ENCODE peak calls at places on chromosome 19, in nine cellular contexts. Q, A, P, R, N, O, B, E and K are unnamed samples.

GRCh38 chr19:39472746-39473442 is 7.7 kb upstream of the TIMM50 start:
- DNase-seq in N (no peak), P (no peak), B (no peak), A (no peak), R (no peak), Q (no peak), E (peak; percentile 51), O (no peak), K (no peak)

GRCh38 chr19:37953576-37954303 is 46.7 kb downstream of the SIPA1L3 start:
- DNase-seq in P (no peak), E (no peak), Q (no peak), A (no peak), B (no peak), R (no peak), N (peak; percentile 36), O (no peak), K (no peak)

GRCh38 chr19:48646192-48646911 is 365 bp upstream of the CA11 start:
- DNase-seq in A (peak; percentile 79), P (peak; percentile 94), Q (peak; percentile 88), R (peak; percentile 92), O (no peak), N (peak; percentile 77), E (peak; percentile 93), B (peak; percentile 88), K (peak; percentile 90)

GRCh38 chr19:29376855-29377354 is 148.9 kb upstream of the VSTM2B start:
- DNase-seq in Q (no peak), N (no peak), A (no peak), B (no peak), P (no peak), R (no peak), E (no peak), O (no peak), K (no peak)

GRCh38 chr19:11480081-11480926 is 542 bp downstream of the ELAVL3 start:
- DNase-seq in O (no peak), E (no peak), Q (no peak), A (no peak), B (no peak), N (no peak), P (no peak), R (no peak), K (no peak)

GRCh38 chr19:34900245-34900644 is 26.5 kb upstream of the ZNF30 start:
- DNase-seq in P (no peak), Q (no peak), A (no peak), B (no peak), O (no peak), N (no peak), E (no peak), R (no peak), K (no peak)

GRCh38 chr19:45498411-45499195 is at the start of gene PPM1N:
- DNase-seq in B (no peak), A (no peak), R (peak; percentile 63), O (no peak), E (peak; percentile 66), N (peak; percentile 28), P (no peak), Q (no peak), K (no peak)

GRCh38 chr19:40467007-40467565 is 285 bp downstream of the SPTBN4 start:
- DNase-seq in E (peak; percentile 62), A (no peak), P (peak; percentile 35), B (no peak), O (no peak), N (no peak), R (peak; percentile 44), Q (no peak), K (no peak)

GRCh38 chr19:35141627-35142401 is 1.2 kb upstream of the FXYD7 start:
- DNase-seq in O (no peak), R (no peak), Q (no peak), P (no peak), N (no peak), E (peak; percentile 64), A (no peak), B (no peak), K (no peak)

GRCh38 chr19:47510516-47511127 is 4.2 kb downstream of the NAPA start:
- DNase-seq in E (peak; percentile 42), N (no peak), Q (no peak), R (no peak), P (no peak), O (no peak), A (no peak), B (no peak), K (no peak)

GRCh38 chr19:41928221-41928683 is at the start of gene ERFL:
- DNase-seq in E (no peak), O (no peak), A (no peak), Q (no peak), R (peak; percentile 51), N (no peak), P (no peak), B (no peak), K (no peak)

GRCh38 chr19:42280761-42281174 is 11.7 kb downstream of the CIC start:
- DNase-seq in N (peak; percentile 15), P (no peak), A (no peak), R (no peak), O (no peak), B (peak; percentile 59), Q (no peak), E (peak; percentile 78), K (peak; percentile 33)

GRCh38 chr19:41328818-41329220 is 18.8 kb downstream of the CCDC97 start:
- DNase-seq in N (no peak), R (no peak), B (no peak), Q (no peak), P (no peak), E (peak; percentile 57), O (no peak), A (no peak), K (no peak)

GRCh38 chr19:12208221-12208620 is 45.3 kb downstream of the ZNF136 start:
- DNase-seq in E (no peak), Q (no peak), A (no peak), N (no peak), O (no peak), B (no peak), P (no peak), R (no peak), K (no peak)

GRCh38 chr19:1082165-1082927 is 12.8 kb downstream of the POLR2E start:
- DNase-seq in Q (no peak), P (no peak), A (no peak), E (peak; percentile 81), R (peak; percentile 94), N (no peak), B (peak; percentile 95), O (no peak), K (peak; percentile 91)
- TF ChIP-seq CTCF in Q (no peak), P (no peak), A (no peak), E (no peak), R (no peak), N (no peak), B (no peak), O (no peak), K (no peak)

GRCh38 chr19:49684983-49685553 is 4.3 kb upstream of the ADM5 start:
- DNase-seq in B (no peak), O (no peak), E (no peak), Q (no peak), N (no peak), A (no peak), P (no peak), R (no peak), K (no peak)

GRCh38 chr19:49685845-49686332 is 3.5 kb upstream of the ADM5 start:
- DNase-seq in B (no peak), R (no peak), P (no peak), Q (no peak), O (no peak), A (no peak), E (no peak), N (no peak), K (no peak)

GRCh38 chr19:49683814-49684250 is 5.6 kb upstream of the ADM5 start:
- DNase-seq in N (no peak), P (no peak), B (no peak), R (no peak), Q (no peak), O (no peak), A (no peak), E (no peak), K (no peak)

GRCh38 chr19:49682274-49682673 is 5.2 kb downstream of the PRMT1 start:
- DNase-seq in B (no peak), P (no peak), R (no peak), A (no peak), O (no peak), N (peak; percentile 28), E (no peak), Q (no peak), K (no peak)

GRCh38 chr19:49684251-49684982 is 5.0 kb upstream of the ADM5 start:
- DNase-seq in A (no peak), O (no peak), E (peak; percentile 41), P (no peak), Q (no peak), N (no peak), B (no peak), R (no peak), K (no peak)
- TF ChIP-seq CTCF in A (peak; percentile 39), O (peak; percentile 64), E (peak; percentile 25), P (no peak), Q (peak; percentile 41), N (peak; percentile 65), B (peak; percentile 69), R (peak; percentile 29), K (peak; percentile 53)

DNA sequence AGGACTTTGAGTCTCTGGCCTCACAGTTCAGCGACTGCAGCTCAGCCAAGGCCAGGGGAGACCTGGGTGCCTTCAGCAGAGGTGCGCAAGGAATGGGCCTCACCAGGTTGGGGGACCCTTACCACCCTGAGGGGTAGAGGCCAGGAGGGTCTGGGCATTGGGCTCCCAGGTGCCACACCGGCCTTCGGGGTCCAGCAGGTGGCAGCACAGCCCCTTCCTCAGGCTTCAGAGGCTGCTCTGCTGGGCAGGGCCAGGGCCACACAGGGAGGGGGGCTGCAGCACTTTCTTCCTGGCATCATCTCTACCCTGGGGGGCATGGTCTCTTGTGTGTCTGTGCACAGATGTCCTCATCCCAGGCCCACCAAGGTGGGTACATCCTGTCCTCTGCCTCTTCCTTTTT is 12.9 kb downstream of the PIN1 start:
- DNase-seq in B (no peak), A (no peak), E (no peak), P (no peak), R (peak; percentile 65), N (no peak), Q (no peak), O (no peak), K (no peak)
- TF ChIP-seq CTCF in B (peak; percentile 24), A (peak; percentile 31), E (no peak), P (no peak), R (peak; percentile 61), N (peak; percentile 42), Q (peak; percentile 37), O (peak; percentile 39), K (peak; percentile 56)

DNA sequence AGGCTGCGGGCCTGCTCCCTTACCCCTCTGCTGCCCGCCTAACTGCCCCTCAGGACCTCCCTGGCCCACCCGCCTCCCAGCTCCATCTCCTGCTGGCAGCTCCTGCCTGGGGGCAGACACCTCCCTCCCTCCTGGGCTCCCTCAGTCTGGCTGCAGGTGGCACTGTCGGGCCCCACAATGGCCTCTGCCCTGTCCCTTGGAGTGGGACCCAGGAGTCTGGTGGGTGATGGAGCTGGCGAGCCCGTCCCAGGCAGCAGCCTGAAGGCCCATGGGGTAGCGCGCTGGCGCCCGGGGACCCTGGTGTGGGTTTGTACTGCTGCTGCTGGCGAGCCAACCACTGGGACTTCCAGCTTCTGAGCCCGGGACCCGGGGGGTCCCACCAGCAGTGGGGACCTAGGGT is 83.6 kb downstream of the KDM4B start:
- DNase-seq in N (no peak), A (no peak), O (no peak), B (no peak), Q (no peak), E (no peak), P (no peak), R (no peak), K (no peak)
- TF ChIP-seq CTCF in N (peak; percentile 12), A (no peak), O (peak; percentile 6), B (no peak), Q (no peak), E (no peak), P (no peak), R (no peak), K (no peak)